ENCODE peak calls at places on chromosomes 2 and 18, in five cellular contexts. N is PC-3, E is tibial nerve, J is uterus, P is GM13976. M is an unnamed sample.

GRCh38 chr2:237697586-237698337 is 70.4 kb downstream of the LRRFIP1 start:
- DNase-seq in E (no peak), N (no peak), P (no peak), J (peak), M (no peak)

GRCh38 chr18:75205760-75206109 is 3.2 kb downstream of the PTGR3 start:
- DNase-seq in P (no peak), N (no peak), J (no peak), E (peak), M (no peak)

GRCh38 chr2:231378028-231378722 is 17.3 kb upstream of the B3GNT7 start:
- DNase-seq in E (no peak), J (no peak), P (no peak), N (peak), M (no peak)

GRCh38 chr2:238242731-238243495 is 3.1 kb upstream of the HES6 start:
- DNase-seq in P (no peak), E (no peak), N (no peak), J (no peak), M (no peak)

GRCh38 chr2:36797324-36798070 is 101.0 kb downstream of the VIT start:
- DNase-seq in J (no peak), E (no peak), N (peak), P (no peak), M (no peak)

GRCh38 chr2:134170269-134170668 is 83.6 kb upstream of the MGAT5 start:
- DNase-seq in N (no peak), E (no peak), J (no peak), P (no peak), M (no peak)

GRCh38 chr2:8144131-8144631 is 537.7 kb upstream of the ID2 start:
- DNase-seq in P (no peak), N (no peak), E (no peak), J (no peak), M (no peak)

GRCh38 chr2:65666156-65666725 is 233.8 kb upstream of the SPRED2 start:
- DNase-seq in P (peak), J (no peak), N (peak), E (no peak), M (peak)

GRCh38 chr2:96264656-96265348 is 995 bp downstream of the TMEM127 start:
- DNase-seq in P (peak), N (no peak), E (no peak), J (no peak), M (peak)

DNA sequence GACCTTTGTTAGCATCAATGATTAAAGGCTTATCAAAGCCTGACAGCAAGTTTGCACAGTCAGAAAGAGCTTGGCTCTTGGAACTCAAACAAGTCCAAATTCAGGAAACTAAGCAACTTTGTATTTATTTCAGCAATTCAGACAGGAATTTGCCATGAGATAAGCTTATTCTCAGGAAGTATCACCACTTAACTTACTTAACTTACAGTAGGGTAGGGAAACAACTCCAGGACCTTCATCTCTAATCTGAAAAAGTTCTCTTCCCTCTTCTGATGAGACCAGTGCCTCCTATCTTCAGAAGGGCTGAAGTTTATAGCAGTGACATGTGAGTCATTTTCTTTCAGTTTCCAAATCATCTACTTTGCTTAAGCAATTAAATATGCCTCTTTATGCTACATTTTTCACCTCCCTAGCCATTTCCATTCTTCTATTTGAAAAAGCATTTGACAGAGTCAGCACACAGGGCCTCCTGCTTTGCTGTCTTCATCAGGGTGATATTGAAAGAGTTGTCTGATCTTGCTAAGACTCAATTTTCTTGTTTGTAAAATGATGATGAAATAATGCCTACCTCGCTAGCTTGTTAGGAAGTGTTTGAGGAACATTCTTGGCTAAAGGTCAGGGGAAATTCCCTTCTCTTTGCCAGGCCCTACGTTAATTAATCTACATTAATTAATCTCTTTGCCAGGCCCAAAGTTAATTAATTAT is 389.4 kb downstream of the RND3 start:
- DNase-seq in J (no peak), P (no peak), E (no peak), N (peak), M (no peak)
- TF ChIP-seq CTCF in J (no peak), P (no peak), E (no peak), N (peak), M (peak)

GRCh38 chr2:203647579-203647978 is 58.9 kb upstream of the CD28 start:
- DNase-seq in P (no peak), N (no peak), J (no peak), E (no peak), M (no peak)

GRCh38 chr2:203648273-203648672 is 58.2 kb upstream of the CD28 start:
- DNase-seq in N (peak), E (no peak), J (no peak), P (no peak), M (no peak)

GRCh38 chr2:203646961-203647360 is 59.5 kb upstream of the CD28 start:
- DNase-seq in J (no peak), E (no peak), N (no peak), P (no peak), M (no peak)

GRCh38 chr2:203649176-203649814 is 57.1 kb upstream of the CD28 start:
- DNase-seq in P (no peak), J (no peak), N (no peak), E (no peak), M (no peak)

GRCh38 chr2:203650860-203651613 is 55.4 kb upstream of the CD28 start:
- DNase-seq in J (no peak), E (peak), N (peak), P (no peak), M (no peak)
- TF ChIP-seq CTCF in J (no peak), E (peak), N (peak), P (peak), M (peak)

DNA sequence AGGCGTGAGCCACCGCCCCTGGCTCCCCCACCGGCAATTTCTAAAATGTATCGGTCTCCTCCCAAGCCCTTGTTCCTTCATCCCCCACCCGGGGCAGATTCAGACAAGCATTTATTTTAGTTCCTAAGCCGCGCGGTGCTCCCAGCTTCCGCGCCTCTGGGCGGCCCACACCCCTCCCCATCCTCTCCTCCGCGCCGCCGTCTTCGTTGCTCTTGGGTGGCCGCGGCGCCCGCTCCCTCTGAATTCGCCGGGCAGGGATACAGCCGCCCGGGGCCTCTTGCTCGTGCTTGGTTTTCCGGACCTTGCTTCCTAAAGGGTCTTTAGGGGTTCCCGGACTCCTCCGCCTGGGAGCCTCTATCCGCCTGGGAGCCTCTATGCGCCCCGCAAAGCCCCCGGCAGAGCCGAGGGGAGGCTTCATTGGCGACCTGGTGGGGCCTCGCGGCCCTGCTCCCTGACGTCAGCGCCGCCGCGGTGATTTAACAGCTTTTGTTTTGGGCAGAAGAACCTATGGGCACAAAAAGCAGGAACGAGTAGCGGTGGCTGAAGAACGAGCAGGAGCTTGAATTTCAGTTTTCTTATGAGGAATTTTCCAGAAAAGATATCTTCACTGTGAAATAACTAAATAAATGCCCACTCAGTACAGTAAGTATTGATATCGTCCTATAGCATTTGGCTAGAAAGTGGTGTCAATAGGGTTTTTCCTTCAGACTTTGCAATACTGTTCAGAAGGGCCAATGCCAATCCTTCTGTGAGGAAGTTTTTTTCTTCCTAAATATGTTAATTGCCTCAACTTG is 37.3 kb downstream of the PRKRA start:
- DNase-seq in E (peak), P (peak), J (peak), N (peak), M (peak)
- TF ChIP-seq CTCF in E (no peak), P (no peak), J (peak), N (no peak), M (no peak)

GRCh38 chr2:219297766-219298456 is 11.3 kb downstream of the PTPRN start:
- DNase-seq in J (no peak), N (no peak), P (peak), E (no peak), M (no peak)
- TF ChIP-seq CTCF in J (no peak), N (no peak), P (no peak), E (no peak), M (no peak)

GRCh38 chr18:62384610-62385097 is 59.5 kb downstream of the TNFRSF11A start:
- DNase-seq in E (no peak), N (peak), J (no peak), P (no peak), M (no peak)

GRCh38 chr18:62387257-62387656 is 62.1 kb downstream of the TNFRSF11A start:
- DNase-seq in P (no peak), E (no peak), J (no peak), N (peak), M (no peak)

GRCh38 chr18:62386616-62387015 is 61.5 kb downstream of the TNFRSF11A start:
- DNase-seq in P (no peak), J (no peak), N (no peak), E (no peak), M (no peak)

GRCh38 chr18:62386091-62386490 is 61.0 kb downstream of the TNFRSF11A start:
- DNase-seq in J (no peak), N (no peak), P (no peak), E (no peak), M (no peak)

DNA sequence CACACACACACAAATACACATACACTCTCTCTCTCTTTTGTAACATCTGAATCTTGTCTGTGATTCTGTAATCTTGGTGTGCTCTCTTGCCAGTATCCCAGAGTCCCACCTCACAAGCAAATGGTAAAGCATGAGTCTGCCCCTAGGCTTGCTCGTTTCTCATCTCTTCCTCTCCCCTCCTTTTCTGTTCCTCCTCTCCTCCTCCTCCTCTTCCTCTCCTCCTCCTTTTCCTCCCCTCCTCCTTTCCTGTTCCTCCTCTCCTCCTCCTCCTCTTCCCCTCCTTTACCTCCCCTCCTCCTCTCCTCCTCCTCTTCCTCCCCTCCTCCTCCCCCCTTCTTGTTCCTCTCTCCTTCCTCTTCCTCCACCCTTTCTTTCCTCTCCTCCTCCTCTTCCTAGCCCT is 59.0 kb downstream of the TNFRSF11A start:
- DNase-seq in P (no peak), J (no peak), E (no peak), N (peak), M (no peak)
- TF ChIP-seq CTCF in P (no peak), J (no peak), E (no peak), N (no peak), M (no peak)

DNA sequence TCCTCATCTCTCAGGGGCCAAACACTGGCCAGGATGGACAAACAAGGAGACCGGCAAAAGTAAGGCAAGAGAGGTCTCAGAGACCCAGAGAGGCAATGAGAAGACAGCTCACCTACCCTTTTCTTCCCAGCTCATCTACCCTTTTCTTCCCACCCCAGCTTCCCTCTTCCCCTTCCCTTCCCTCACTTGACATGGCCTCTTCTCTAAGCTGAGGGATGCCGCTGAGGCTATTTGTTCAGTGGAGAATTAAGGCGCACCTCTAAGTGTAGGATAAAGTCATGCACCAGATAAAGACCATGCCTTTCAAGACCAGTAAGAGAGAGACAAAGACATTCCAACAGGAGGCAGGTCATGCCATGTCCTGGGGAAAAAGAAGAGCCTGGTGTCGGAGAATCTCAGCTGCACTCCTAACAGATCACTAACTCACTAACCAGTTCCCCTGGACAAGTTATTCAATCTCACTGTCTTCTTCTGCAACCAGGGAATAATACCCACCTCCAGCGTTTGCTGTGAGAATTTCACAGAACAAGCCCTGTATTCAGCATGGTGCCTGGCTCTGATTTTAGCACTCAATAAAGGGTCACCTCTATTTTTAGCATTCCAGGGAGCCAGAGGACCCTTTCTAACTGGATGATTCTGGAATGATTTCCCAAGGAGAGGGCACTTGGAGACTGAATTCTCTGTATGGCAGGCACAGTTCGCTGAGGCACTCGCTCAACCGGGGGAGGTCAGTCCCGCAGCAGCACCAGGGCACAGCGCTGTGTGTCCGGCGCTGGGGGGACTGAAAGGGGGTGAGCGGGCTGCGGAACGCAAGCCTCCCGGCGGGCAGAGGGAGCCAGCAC is 3.0 kb upstream of the FOSL2 start:
- DNase-seq in J (no peak), N (no peak), E (no peak), P (no peak), M (no peak)
- TF ChIP-seq CTCF in J (peak), N (no peak), E (no peak), P (no peak), M (no peak)

GRCh38 chr18:43661570-43661969 is 384.3 kb upstream of the SYT4 start:
- DNase-seq in E (no peak), J (no peak), N (peak), P (no peak), M (no peak)
- TF ChIP-seq CTCF in E (no peak), J (no peak), N (peak), P (peak), M (peak)

GRCh38 chr2:52821631-52822030 is 946.0 kb upstream of the CHAC2 start:
- DNase-seq in E (no peak), P (no peak), J (no peak), N (peak), M (no peak)
- TF ChIP-seq CTCF in E (no peak), P (no peak), J (no peak), N (peak), M (no peak)

DNA sequence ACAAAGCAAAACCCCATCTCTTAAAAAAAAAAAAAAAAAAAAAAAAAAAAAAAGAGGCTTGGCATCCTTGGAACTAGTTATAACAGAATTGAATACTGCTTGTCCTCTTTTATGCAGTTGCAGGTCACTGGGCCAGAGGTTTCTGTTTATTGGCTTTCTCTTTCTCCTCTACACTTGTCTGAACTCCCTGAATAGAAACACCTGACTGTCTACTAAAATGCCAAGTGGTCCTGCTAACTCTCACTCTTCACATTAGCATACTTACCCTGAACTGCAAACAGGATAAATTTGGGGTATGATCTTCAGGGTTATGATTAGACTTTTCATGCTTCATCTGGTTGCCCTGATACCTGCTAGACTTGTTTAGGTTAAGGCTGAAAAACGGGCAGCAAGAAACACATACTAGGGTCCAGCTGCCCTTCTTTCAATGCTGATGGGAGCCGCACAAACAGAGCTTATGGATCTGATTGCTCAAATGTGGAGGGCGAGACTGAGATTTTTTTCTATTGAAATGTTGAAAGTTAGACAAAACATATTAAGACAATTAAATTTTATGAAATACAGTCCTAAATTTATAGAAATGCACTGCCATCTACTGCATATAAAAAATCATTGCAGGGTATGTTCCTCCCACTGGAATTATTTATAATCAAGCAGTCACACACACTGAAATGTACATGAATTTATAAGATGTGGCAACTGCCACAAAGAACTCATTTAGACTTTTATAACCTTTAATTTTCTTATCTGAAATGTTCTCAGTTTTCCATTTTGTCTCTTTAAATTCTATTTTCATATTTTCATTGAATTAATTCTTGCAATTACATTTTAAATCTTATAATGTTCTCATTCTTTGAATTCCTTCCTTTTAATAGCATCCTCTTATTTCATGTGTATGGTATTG is 40.8 kb downstream of the GTF3C3 start:
- DNase-seq in P (no peak), E (no peak), N (peak), J (no peak), M (no peak)
- TF ChIP-seq CTCF in P (no peak), E (peak), N (peak), J (peak), M (no peak)